ENCODE peak calls at places on chromosomes 1 and 21, in four cellular contexts. F is AG20443, M is progenitor cell of endocrine pancreas, A is retinal pigment epithelial cell. K is an unnamed sample.
A peak's percentile ranks its signal among the peaks of the same experiment; 100 is the strongest.

GRCh38 chr1:157105298-157105987 is 5.8 kb upstream of the ETV3L start:
- DNase-seq in F (no peak), M (no peak), A (no peak), K (no peak)

GRCh38 chr1:169048043-169048442 is 58.4 kb upstream of the ATP1B1 start:
- DNase-seq in A (no peak), M (no peak), F (no peak), K (no peak)

GRCh38 chr1:9207715-9208114 is 26.9 kb upstream of the H6PD start:
- DNase-seq in A (no peak), M (no peak), F (no peak), K (no peak)

GRCh38 chr1:178496410-178497135 is at the start of gene CLEC20A:
- DNase-seq in M (no peak), A (no peak), F (no peak), K (no peak)

GRCh38 chr1:55775007-55775406 is 559.8 kb upstream of the USP24 start:
- DNase-seq in M (no peak), F (no peak), A (no peak), K (peak; percentile 73)

GRCh38 chr1:164092603-164093353 is 466.2 kb upstream of the PBX1 start:
- DNase-seq in M (no peak), A (no peak), F (no peak), K (peak; percentile 2)

GRCh38 chr1:77889671-77890070 is 1.2 kb downstream of the NEXN start:
- DNase-seq in M (no peak), F (peak; percentile 35), A (peak; percentile 57), K (peak; percentile 71)

GRCh38 chr1:230753586-230754251 is 6.5 kb downstream of the CAPN9 start:
- DNase-seq in M (peak; percentile 30), A (no peak), F (peak; percentile 51), K (no peak)

GRCh38 chr1:15953791-15954201 is 22.1 kb downstream of the ZBTB17 start:
- DNase-seq in M (no peak), A (no peak), F (no peak), K (no peak)

GRCh38 chr1:97758589-97759057 is 162.2 kb downstream of the DPYD start:
- DNase-seq in F (peak; percentile 11), M (no peak), A (no peak), K (no peak)

GRCh38 chr1:101238041-101238515 is 1.3 kb downstream of the S1PR1 start:
- DNase-seq in A (no peak), M (no peak), F (no peak), K (no peak)

GRCh38 chr1:184162266-184162665 is 110.7 kb downstream of the TSEN15 start:
- DNase-seq in F (no peak), M (no peak), A (no peak), K (no peak)

GRCh38 chr1:27117733-27118439 is 37.0 kb downstream of the SLC9A1 start:
- DNase-seq in A (no peak), F (no peak), M (no peak), K (peak; percentile 39)

GRCh38 chr1:184747089-184747955 is 7.3 kb downstream of the EDEM3 start:
- DNase-seq in F (no peak), A (no peak), M (no peak), K (no peak)

GRCh38 chr1:97654866-97655265 is 266.0 kb downstream of the DPYD start:
- DNase-seq in A (no peak), F (no peak), M (no peak), K (no peak)

GRCh38 chr1:57858740-57859139 is 434.9 kb upstream of the DAB1 start:
- DNase-seq in M (no peak), A (no peak), F (no peak), K (no peak)

GRCh38 chr1:24094554-24094953 is 17.4 kb downstream of the MYOM3 start:
- DNase-seq in F (no peak), A (no peak), M (no peak), K (no peak)

GRCh38 chr1:240004086-240004749 is 87.5 kb upstream of the FMN2 start:
- DNase-seq in A (no peak), M (no peak), F (peak; percentile 64), K (no peak)

GRCh38 chr21:32131960-32132359 is 146.9 kb downstream of the MIS18A start:
- DNase-seq in A (no peak), M (no peak), F (peak; percentile 68), K (peak; percentile 57)

GRCh38 chr1:114139540-114139939 is 14.1 kb downstream of the SYT6 start:
- DNase-seq in F (no peak), M (no peak), A (no peak), K (no peak)

GRCh38 chr21:44836349-44836665 is 18.4 kb upstream of the SUMO3 start:
- DNase-seq in F (no peak), A (no peak), M (no peak), K (no peak)

GRCh38 chr1:238252033-238252802 is 361.5 kb upstream of the ZP4 start:
- DNase-seq in M (peak; percentile 23), F (peak; percentile 18), A (peak; percentile 20), K (no peak)

GRCh38 chr1:204941415-204942338 is 71.0 kb downstream of the NFASC start:
- DNase-seq in A (peak; percentile 8), M (peak; percentile 71), F (peak; percentile 88), K (peak; percentile 78)

GRCh38 chr1:23525558-23526174 is 5.4 kb downstream of the E2F2 start:
- DNase-seq in F (no peak), A (no peak), M (no peak), K (no peak)

GRCh38 chr1:154326546-154327465 is 1.5 kb downstream of the ATP8B2 start:
- DNase-seq in F (peak; percentile 89), M (no peak), A (no peak), K (peak; percentile 95)

GRCh38 chr21:43034826-43035225 is 40.8 kb downstream of the CBS start:
- DNase-seq in M (no peak), A (no peak), F (no peak), K (no peak)

K was measured in foreskin fibroblast.